ENCODE peak calls at places on chromosomes 5 and 9, in seven cellular contexts. I is ascending aorta, D is body of pancreas, Y is ovary, C is AG04450, P is A673, W is spleen. L is an unnamed sample.

GRCh38 chr9:69325409-69326212 is 596 bp downstream of the ENTREP1 start:
- DNase-seq in I (no peak), D (peak), Y (peak), C (no peak), P (no peak), W (no peak), L (peak)

GRCh38 chr5:59246470-59247250 is 646.9 kb downstream of the PDE4D start:
- DNase-seq in I (no peak), D (no peak), Y (no peak), C (peak), P (no peak), W (no peak), L (no peak)

GRCh38 chr9:113772121-113772885 is 103.8 kb upstream of the ZNF618 start:
- DNase-seq in I (no peak), D (peak), Y (no peak), C (no peak), P (no peak), W (no peak), L (no peak)

GRCh38 chr5:7705261-7705660 is 145.7 kb downstream of the CFAP90 start:
- DNase-seq in I (no peak), D (no peak), Y (peak), C (no peak), P (no peak), W (no peak), L (no peak)

GRCh38 chr9:108167136-108167900 is 677.7 kb upstream of the KLF4 start:
- DNase-seq in I (no peak), D (no peak), Y (no peak), C (no peak), P (no peak), W (no peak), L (no peak)

GRCh38 chr5:158589939-158590338 is 509.8 kb downstream of the EBF1 start:
- DNase-seq in I (no peak), D (no peak), Y (no peak), C (no peak), P (no peak), W (no peak), L (no peak)

GRCh38 chr5:97383996-97384395 is 200.9 kb upstream of the RIOK2 start:
- DNase-seq in I (no peak), D (no peak), Y (no peak), C (no peak), P (no peak), W (no peak), L (no peak)

GRCh38 chr9:125632321-125633115 is 74.5 kb downstream of the MAPKAP1 start:
- DNase-seq in I (no peak), D (peak), Y (no peak), C (no peak), P (no peak), W (no peak), L (no peak)

GRCh38 chr5:173675287-173675996 is 59.0 kb upstream of the BOD1 start:
- DNase-seq in I (no peak), D (no peak), Y (no peak), C (no peak), P (no peak), W (no peak), L (peak)

GRCh38 chr9:134785325-134786108 is 95.1 kb upstream of the FCN2 start:
- DNase-seq in I (no peak), D (peak), Y (peak), C (no peak), P (no peak), W (peak), L (peak)

GRCh38 chr5:168920019-168920813 is 341.0 kb upstream of the PANK3 start:
- DNase-seq in I (no peak), D (peak), Y (no peak), C (no peak), P (no peak), W (no peak), L (no peak)

GRCh38 chr9:127177682-127178265 is 55.3 kb upstream of the ANGPTL2 start:
- DNase-seq in I (no peak), D (no peak), Y (peak), C (no peak), P (no peak), W (peak), L (peak)

DNA sequence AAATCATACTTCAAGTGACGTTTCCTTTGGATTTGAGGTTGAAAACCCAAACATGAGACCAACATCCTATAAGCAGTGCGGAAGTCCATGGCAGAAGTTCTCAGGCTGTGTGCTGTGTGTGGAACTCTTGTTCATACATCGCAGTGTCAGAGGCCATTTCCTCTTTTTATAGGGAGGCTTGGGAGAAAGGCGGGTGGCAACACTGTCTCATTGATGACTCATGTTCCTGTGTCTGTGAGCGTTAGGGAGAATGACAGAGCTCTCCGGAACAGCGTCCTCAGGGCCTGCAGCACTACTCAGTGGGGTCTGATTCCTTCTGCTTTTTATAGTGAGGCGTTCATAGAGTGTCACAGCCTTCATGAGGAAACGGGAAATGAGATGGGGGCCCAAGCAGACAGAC is 98.8 kb upstream of the BASP1 start:
- DNase-seq in I (peak), D (peak), Y (no peak), C (peak), P (peak), W (no peak), L (peak)
- H3K27ac ChIP-seq in I (no peak), D (peak), Y (no peak), C (peak), P (peak), W (peak), L (peak)

GRCh38 chr5:78574157-78574673 is 74.4 kb downstream of the LHFPL2 start:
- DNase-seq in I (no peak), D (no peak), Y (no peak), C (no peak), P (no peak), W (no peak), L (no peak)

GRCh38 chr5:78574731-78575161 is 73.8 kb downstream of the LHFPL2 start:
- DNase-seq in I (no peak), D (no peak), Y (no peak), C (no peak), P (no peak), W (no peak), L (no peak)

GRCh38 chr5:78577992-78578391 is 70.6 kb downstream of the LHFPL2 start:
- DNase-seq in I (no peak), D (no peak), Y (no peak), C (no peak), P (no peak), W (no peak), L (no peak)

GRCh38 chr5:78576376-78576775 is 72.2 kb downstream of the LHFPL2 start:
- DNase-seq in I (no peak), D (no peak), Y (no peak), C (no peak), P (no peak), W (no peak), L (no peak)

DNA sequence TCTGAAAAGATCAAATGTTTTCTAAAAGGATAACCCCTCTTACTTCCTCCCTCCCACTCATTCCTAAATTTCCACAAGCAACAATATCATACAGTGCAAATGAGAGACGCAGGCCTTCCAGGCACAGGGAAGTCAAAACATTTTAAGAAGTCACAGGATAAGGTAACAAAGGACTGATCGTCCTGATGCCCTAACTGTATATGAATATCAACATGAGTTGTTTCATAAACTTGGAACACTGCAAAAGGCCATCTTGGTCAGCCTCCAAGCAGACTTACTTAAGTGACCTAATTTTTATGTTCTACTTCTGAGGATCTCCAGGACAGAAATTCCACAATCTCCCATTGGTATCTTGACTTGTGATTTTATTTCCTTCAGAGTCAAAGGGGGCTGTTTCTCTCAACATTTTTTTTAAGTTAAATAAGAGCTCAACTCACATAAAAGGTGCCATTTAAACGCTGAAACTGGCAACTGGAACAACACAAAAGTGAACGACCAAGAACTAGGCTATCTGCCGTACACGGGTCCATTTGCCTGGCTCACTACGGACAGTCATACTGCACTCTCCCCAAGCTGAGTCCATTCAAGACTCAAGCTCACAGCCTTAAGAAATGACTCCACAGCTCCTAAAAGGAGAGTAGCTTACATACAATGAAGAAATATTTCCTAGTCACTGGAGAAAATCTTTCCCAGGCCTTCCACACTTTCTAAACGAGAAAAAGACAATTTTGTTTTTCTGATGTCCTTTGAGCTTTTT is 71.3 kb downstream of the LHFPL2 start:
- DNase-seq in I (no peak), D (peak), Y (no peak), C (no peak), P (no peak), W (no peak), L (no peak)
- H3K27ac ChIP-seq in I (peak), D (no peak), Y (no peak), C (no peak), P (no peak), W (no peak), L (no peak)

GRCh38 chr5:33231935-33232334 is 208.8 kb upstream of the TARS1 start:
- DNase-seq in I (no peak), D (no peak), Y (no peak), C (peak), P (no peak), W (no peak), L (no peak)

GRCh38 chr5:33229216-33229615 is 211.5 kb upstream of the TARS1 start:
- DNase-seq in I (no peak), D (no peak), Y (no peak), C (no peak), P (no peak), W (no peak), L (no peak)

GRCh38 chr5:33233013-33233463 is 207.7 kb upstream of the TARS1 start:
- DNase-seq in I (no peak), D (no peak), Y (no peak), C (no peak), P (no peak), W (no peak), L (no peak)

GRCh38 chr5:33230467-33231078 is 210.2 kb upstream of the TARS1 start:
- DNase-seq in I (no peak), D (no peak), Y (no peak), C (no peak), P (no peak), W (no peak), L (no peak)

DNA sequence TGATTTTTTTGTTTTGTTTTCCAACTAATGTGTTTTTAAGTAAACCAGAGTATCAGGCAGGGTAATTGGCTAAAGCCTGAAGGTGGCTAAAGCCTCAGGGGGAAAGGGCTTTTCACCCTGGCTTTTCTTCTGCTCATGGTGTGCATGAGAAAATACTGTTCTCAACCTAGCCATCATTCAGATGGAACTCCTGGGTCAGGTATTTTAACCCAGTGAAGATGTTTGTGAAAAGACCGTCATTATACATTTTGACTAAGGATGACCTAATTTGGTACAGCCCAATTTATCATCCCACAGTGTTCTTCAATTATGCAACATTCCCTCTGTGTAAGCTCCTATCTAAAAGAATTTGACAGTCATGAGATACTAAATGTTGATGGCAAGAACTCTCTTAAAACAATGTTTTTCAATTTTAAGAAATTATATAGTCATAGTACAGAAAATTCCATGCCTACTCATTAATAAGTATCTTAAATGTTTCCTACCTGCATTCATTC is 209.5 kb upstream of the TARS1 start:
- DNase-seq in I (no peak), D (no peak), Y (no peak), C (no peak), P (no peak), W (no peak), L (no peak)
- H3K27ac ChIP-seq in I (no peak), D (no peak), Y (no peak), C (no peak), P (no peak), W (no peak), L (no peak)

GRCh38 chr9:34046784-34047379 is 1.8 kb downstream of the UBAP2 start:
- DNase-seq in I (no peak), D (peak), Y (no peak), C (no peak), P (peak), W (no peak), L (no peak)
- H3K27ac ChIP-seq in I (no peak), D (no peak), Y (no peak), C (no peak), P (no peak), W (no peak), L (no peak)

GRCh38 chr5:74595143-74595915 is 45.2 kb downstream of the ENC1 start:
- DNase-seq in I (no peak), D (peak), Y (peak), C (peak), P (no peak), W (no peak), L (no peak)

GRCh38 chr5:74598731-74599624 is 41.5 kb downstream of the ENC1 start:
- DNase-seq in I (no peak), D (peak), Y (no peak), C (peak), P (no peak), W (no peak), L (no peak)

GRCh38 chr5:74594172-74595040 is 46.1 kb downstream of the ENC1 start:
- DNase-seq in I (no peak), D (no peak), Y (no peak), C (no peak), P (no peak), W (no peak), L (no peak)

DNA sequence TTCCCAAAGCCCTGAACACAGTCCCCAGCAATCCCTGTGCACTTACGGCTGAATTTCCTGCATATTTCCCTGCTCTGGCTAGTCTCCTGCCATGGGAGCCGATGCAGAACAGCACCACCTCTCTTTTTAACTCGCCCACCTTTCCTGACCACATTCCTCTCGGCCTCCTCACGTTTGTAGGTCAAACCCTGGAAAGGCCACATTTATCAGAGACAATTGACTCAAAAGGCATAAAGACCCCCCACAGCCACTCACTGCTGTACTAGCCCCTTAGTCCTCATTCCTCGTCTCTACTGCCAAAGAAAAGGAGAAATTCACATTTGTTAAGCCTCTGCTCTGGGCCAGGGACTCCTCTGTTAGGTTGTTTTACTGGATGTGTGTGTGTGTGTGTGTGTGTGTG is 43.6 kb downstream of the ENC1 start:
- DNase-seq in I (no peak), D (no peak), Y (no peak), C (no peak), P (no peak), W (no peak), L (no peak)
- H3K27ac ChIP-seq in I (no peak), D (no peak), Y (no peak), C (no peak), P (no peak), W (no peak), L (no peak)